ENCODE peak calls at places on chromosome 13, in nine cellular contexts. One of them, this sample, is unnamed.

GRCh38 chr13:46864941-46865340 is 31.9 kb downstream of the HTR2A start:
- DNase-seq in PC-3: peak; percentile 4
- DNase-seq in lower lobe of right lung: no peak
- DNase-seq in adipocyte: no peak
- DNase-seq in fibroblast of pulmonary artery: no peak
- DNase-seq in HCT116: no peak
- DNase-seq in tibial artery: no peak
- DNase-seq in AG04450: no peak
- DNase-seq in astrocyte of the spinal cord: no peak
- DNase-seq in this sample: no peak

GRCh38 chr13:58437436-58437835 is 805.9 kb downstream of the PCDH17 start:
- DNase-seq in PC-3: no peak
- DNase-seq in lower lobe of right lung: no peak
- DNase-seq in adipocyte: no peak
- DNase-seq in fibroblast of pulmonary artery: no peak
- DNase-seq in HCT116: no peak
- DNase-seq in tibial artery: no peak
- DNase-seq in AG04450: no peak
- DNase-seq in astrocyte of the spinal cord: no peak
- DNase-seq in this sample: no peak

GRCh38 chr13:110758195-110758594 is 44.7 kb downstream of the ING1 start:
- DNase-seq in PC-3: peak; percentile 23
- DNase-seq in lower lobe of right lung: no peak
- DNase-seq in adipocyte: peak; percentile 30
- DNase-seq in fibroblast of pulmonary artery: peak; percentile 67
- DNase-seq in HCT116: no peak
- DNase-seq in tibial artery: no peak
- DNase-seq in AG04450: no peak
- DNase-seq in astrocyte of the spinal cord: peak; percentile 5
- DNase-seq in this sample: peak; percentile 55

GRCh38 chr13:33351324-33351723 is 65.8 kb upstream of the STARD13 start:
- DNase-seq in PC-3: peak; percentile 55
- DNase-seq in lower lobe of right lung: no peak
- DNase-seq in adipocyte: peak; percentile 28
- DNase-seq in fibroblast of pulmonary artery: peak; percentile 77
- DNase-seq in HCT116: peak; percentile 27
- DNase-seq in tibial artery: no peak
- DNase-seq in AG04450: no peak
- DNase-seq in astrocyte of the spinal cord: peak; percentile 65
- DNase-seq in this sample: peak; percentile 83

GRCh38 chr13:62924395-62924794 is 1508.7 kb upstream of the PCDH20 start:
- DNase-seq in PC-3: no peak
- DNase-seq in lower lobe of right lung: no peak
- DNase-seq in adipocyte: no peak
- DNase-seq in fibroblast of pulmonary artery: no peak
- DNase-seq in HCT116: no peak
- DNase-seq in tibial artery: no peak
- DNase-seq in AG04450: no peak
- DNase-seq in astrocyte of the spinal cord: no peak
- DNase-seq in this sample: no peak

GRCh38 chr13:80903911-80904310 is 563.0 kb upstream of the SPRY2 start:
- DNase-seq in PC-3: no peak
- DNase-seq in lower lobe of right lung: no peak
- DNase-seq in adipocyte: peak; percentile 1
- DNase-seq in fibroblast of pulmonary artery: peak; percentile 51
- DNase-seq in HCT116: no peak
- DNase-seq in tibial artery: no peak
- DNase-seq in AG04450: no peak
- DNase-seq in astrocyte of the spinal cord: no peak
- DNase-seq in this sample: peak; percentile 45

GRCh38 chr13:109336730-109337129 is 449.7 kb downstream of the IRS2 start:
- DNase-seq in PC-3: peak; percentile 62
- DNase-seq in lower lobe of right lung: no peak
- DNase-seq in adipocyte: peak; percentile 79
- DNase-seq in fibroblast of pulmonary artery: peak; percentile 77
- DNase-seq in HCT116: no peak
- DNase-seq in tibial artery: no peak
- DNase-seq in AG04450: no peak
- DNase-seq in astrocyte of the spinal cord: peak; percentile 74
- DNase-seq in this sample: peak; percentile 95

GRCh38 chr13:47039106-47039505 is 142.3 kb upstream of the HTR2A start:
- DNase-seq in PC-3: peak; percentile 81
- DNase-seq in lower lobe of right lung: no peak
- DNase-seq in adipocyte: peak; percentile 42
- DNase-seq in fibroblast of pulmonary artery: peak; percentile 63
- DNase-seq in HCT116: no peak
- DNase-seq in tibial artery: no peak
- DNase-seq in AG04450: peak; percentile 50
- DNase-seq in astrocyte of the spinal cord: peak; percentile 88
- DNase-seq in this sample: peak; percentile 74

GRCh38 chr13:108272333-108272732 is 2.8 kb downstream of the TNFSF13B start:
- DNase-seq in PC-3: no peak
- DNase-seq in lower lobe of right lung: no peak
- DNase-seq in adipocyte: peak; percentile 25
- DNase-seq in fibroblast of pulmonary artery: no peak
- DNase-seq in HCT116: no peak
- DNase-seq in tibial artery: no peak
- DNase-seq in AG04450: no peak
- DNase-seq in astrocyte of the spinal cord: peak; percentile 13
- DNase-seq in this sample: peak; percentile 19

GRCh38 chr13:78147905-78148304 is 229.3 kb upstream of the EDNRB start:
- DNase-seq in PC-3: peak; percentile 61
- DNase-seq in lower lobe of right lung: no peak
- DNase-seq in adipocyte: peak; percentile 26
- DNase-seq in fibroblast of pulmonary artery: peak; percentile 89
- DNase-seq in HCT116: no peak
- DNase-seq in tibial artery: no peak
- DNase-seq in AG04450: peak; percentile 27
- DNase-seq in astrocyte of the spinal cord: peak; percentile 78
- DNase-seq in this sample: peak; percentile 59

GRCh38 chr13:19695829-19696228 is 62.4 kb downstream of the MPHOSPH8 start:
- DNase-seq in PC-3: no peak
- DNase-seq in lower lobe of right lung: no peak
- DNase-seq in adipocyte: no peak
- DNase-seq in fibroblast of pulmonary artery: no peak
- DNase-seq in HCT116: no peak
- DNase-seq in tibial artery: no peak
- DNase-seq in AG04450: no peak
- DNase-seq in astrocyte of the spinal cord: no peak
- DNase-seq in this sample: no peak

GRCh38 chr13:49791753-49792549 is 531 bp downstream of the KPNA3 start:
- DNase-seq in PC-3: peak; percentile 19
- DNase-seq in lower lobe of right lung: peak; percentile 71
- DNase-seq in adipocyte: peak; percentile 76
- DNase-seq in fibroblast of pulmonary artery: peak; percentile 35
- DNase-seq in HCT116: no peak
- DNase-seq in tibial artery: peak; percentile 71
- DNase-seq in AG04450: no peak
- DNase-seq in astrocyte of the spinal cord: peak; percentile 50
- DNase-seq in this sample: peak; percentile 52

GRCh38 chr13:22091971-22092300 is 421.1 kb downstream of the FGF9 start:
- DNase-seq in PC-3: no peak
- DNase-seq in lower lobe of right lung: no peak
- DNase-seq in adipocyte: no peak
- DNase-seq in fibroblast of pulmonary artery: no peak
- DNase-seq in HCT116: no peak
- DNase-seq in tibial artery: no peak
- DNase-seq in AG04450: no peak
- DNase-seq in astrocyte of the spinal cord: no peak
- DNase-seq in this sample: no peak

GRCh38 chr13:79380943-79381445 is 25.1 kb downstream of the RBM26 start:
- DNase-seq in PC-3: no peak
- DNase-seq in lower lobe of right lung: no peak
- DNase-seq in adipocyte: no peak
- DNase-seq in fibroblast of pulmonary artery: no peak
- DNase-seq in HCT116: no peak
- DNase-seq in tibial artery: no peak
- DNase-seq in AG04450: no peak
- DNase-seq in astrocyte of the spinal cord: no peak
- DNase-seq in this sample: no peak

GRCh38 chr13:110771194-110771593 is 57.7 kb downstream of the ING1 start:
- DNase-seq in PC-3: no peak
- DNase-seq in lower lobe of right lung: no peak
- DNase-seq in adipocyte: no peak
- DNase-seq in fibroblast of pulmonary artery: peak; percentile 60
- DNase-seq in HCT116: no peak
- DNase-seq in tibial artery: no peak
- DNase-seq in AG04450: no peak
- DNase-seq in astrocyte of the spinal cord: no peak
- DNase-seq in this sample: peak; percentile 14

GRCh38 chr13:85896516-85897450 is 97.6 kb upstream of the SLITRK6 start:
- DNase-seq in PC-3: peak; percentile 34
- DNase-seq in lower lobe of right lung: no peak
- DNase-seq in adipocyte: peak; percentile 0
- DNase-seq in fibroblast of pulmonary artery: no peak
- DNase-seq in HCT116: no peak
- DNase-seq in tibial artery: no peak
- DNase-seq in AG04450: no peak
- DNase-seq in astrocyte of the spinal cord: no peak
- DNase-seq in this sample: peak; percentile 15

GRCh38 chr13:35631666-35632065 is 155.2 kb upstream of the MAB21L1 start:
- DNase-seq in PC-3: no peak
- DNase-seq in lower lobe of right lung: no peak
- DNase-seq in adipocyte: no peak
- DNase-seq in fibroblast of pulmonary artery: no peak
- DNase-seq in HCT116: no peak
- DNase-seq in tibial artery: no peak
- DNase-seq in AG04450: no peak
- DNase-seq in astrocyte of the spinal cord: no peak
- DNase-seq in this sample: no peak

GRCh38 chr13:43203781-43204180 is 180.4 kb downstream of the DNAJC15 start:
- DNase-seq in PC-3: no peak
- DNase-seq in lower lobe of right lung: no peak
- DNase-seq in adipocyte: no peak
- DNase-seq in fibroblast of pulmonary artery: no peak
- DNase-seq in HCT116: no peak
- DNase-seq in tibial artery: no peak
- DNase-seq in AG04450: no peak
- DNase-seq in astrocyte of the spinal cord: no peak
- DNase-seq in this sample: no peak

GRCh38 chr13:21320642-21321034 is 138.5 kb downstream of the ZDHHC20 start:
- DNase-seq in PC-3: no peak
- DNase-seq in lower lobe of right lung: no peak
- DNase-seq in adipocyte: no peak
- DNase-seq in fibroblast of pulmonary artery: no peak
- DNase-seq in HCT116: no peak
- DNase-seq in tibial artery: no peak
- DNase-seq in AG04450: no peak
- DNase-seq in astrocyte of the spinal cord: no peak
- DNase-seq in this sample: no peak

GRCh38 chr13:94390881-94391280 is 88.6 kb downstream of the DCT start:
- DNase-seq in PC-3: no peak
- DNase-seq in lower lobe of right lung: no peak
- DNase-seq in adipocyte: no peak
- DNase-seq in fibroblast of pulmonary artery: peak; percentile 29
- DNase-seq in HCT116: no peak
- DNase-seq in tibial artery: no peak
- DNase-seq in AG04450: no peak
- DNase-seq in astrocyte of the spinal cord: peak; percentile 16
- DNase-seq in this sample: peak; percentile 7
- H3K4me3 ChIP-seq in PC-3: no peak overlapping the region
- H3K4me3 ChIP-seq in lower lobe of right lung: no peak overlapping the region
- H3K4me3 ChIP-seq in adipocyte: no peak overlapping the region
- H3K4me3 ChIP-seq in fibroblast of pulmonary artery: no peak overlapping the region
- H3K4me3 ChIP-seq in HCT116: no peak overlapping the region
- H3K4me3 ChIP-seq in tibial artery: no peak overlapping the region
- H3K4me3 ChIP-seq in AG04450: no peak overlapping the region
- H3K4me3 ChIP-seq in astrocyte of the spinal cord: no peak overlapping the region
- H3K4me3 ChIP-seq in this sample: no peak overlapping the region

DNA sequence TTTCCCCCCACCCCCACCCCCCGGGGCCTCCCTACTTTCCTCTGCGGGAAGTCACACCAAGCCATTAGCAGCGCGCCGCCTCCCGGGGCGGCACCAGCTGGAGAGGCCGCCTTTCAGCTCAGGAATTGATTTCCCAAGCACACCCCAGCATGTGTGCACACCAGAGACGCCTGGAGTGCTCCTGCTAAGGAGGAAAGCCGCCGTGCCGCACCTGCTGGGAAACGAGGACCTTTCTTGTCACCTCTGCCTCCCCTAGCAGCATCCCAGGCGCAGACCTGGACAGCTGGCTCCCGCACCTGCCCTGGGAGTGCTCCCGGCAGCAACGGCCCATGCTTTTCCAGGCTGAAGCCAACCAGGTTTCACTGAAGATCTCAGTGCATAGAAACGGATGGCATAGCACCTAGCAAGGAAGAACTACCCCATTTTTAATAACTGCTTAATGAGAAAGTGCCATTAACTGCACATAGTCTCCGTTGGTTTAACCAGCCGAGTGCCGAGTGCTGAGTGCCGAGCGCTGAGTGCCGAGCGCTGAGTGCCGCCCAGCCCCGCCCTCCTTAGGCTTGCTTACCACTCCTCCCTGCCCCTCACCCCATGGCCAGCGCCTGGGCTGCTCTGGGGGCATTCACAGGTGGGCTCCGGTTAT is 165.0 kb downstream of the USP12 start:
- DNase-seq in PC-3: peak; percentile 12
- DNase-seq in lower lobe of right lung: peak; percentile 67
- DNase-seq in adipocyte: peak; percentile 52
- DNase-seq in fibroblast of pulmonary artery: peak; percentile 36
- DNase-seq in HCT116: peak; percentile 12
- DNase-seq in tibial artery: no peak
- DNase-seq in AG04450: no peak
- DNase-seq in astrocyte of the spinal cord: no peak
- DNase-seq in this sample: peak; percentile 60
- H3K4me3 ChIP-seq in PC-3: peak overlapping the region; percentile 61
- H3K4me3 ChIP-seq in lower lobe of right lung: peak overlapping the region; percentile 59
- H3K4me3 ChIP-seq in adipocyte: peak overlapping the region; percentile 80
- H3K4me3 ChIP-seq in fibroblast of pulmonary artery: peak overlapping the region; percentile 42
- H3K4me3 ChIP-seq in HCT116: peak overlapping the region; percentile 73
- H3K4me3 ChIP-seq in tibial artery: peak overlapping the region; percentile 48
- H3K4me3 ChIP-seq in AG04450: peak overlapping the region; percentile 48
- H3K4me3 ChIP-seq in astrocyte of the spinal cord: peak overlapping the region; percentile 30
- H3K4me3 ChIP-seq in this sample: peak overlapping the region; percentile 44

DNA sequence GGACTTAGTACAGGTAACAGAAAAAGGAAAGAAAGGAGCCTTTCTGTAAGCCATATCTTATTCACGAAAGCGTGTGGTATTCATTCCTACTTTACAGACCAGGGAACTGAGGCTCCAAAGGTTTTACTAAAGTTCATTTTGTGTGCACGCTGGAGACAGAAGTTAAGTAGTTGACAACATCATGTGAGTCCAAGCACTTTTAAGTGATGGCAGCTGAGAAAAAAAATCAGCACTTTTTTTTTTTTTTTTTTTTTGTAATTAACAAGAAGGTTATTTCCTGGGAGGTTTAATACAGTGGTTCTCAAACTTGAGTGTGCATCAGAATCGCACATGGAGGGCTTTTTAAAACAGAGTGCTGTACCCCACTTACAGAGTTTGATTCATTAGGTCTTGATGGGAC is 2.0 kb downstream of the DNAJC3 start:
- DNase-seq in PC-3: no peak
- DNase-seq in lower lobe of right lung: no peak
- DNase-seq in adipocyte: peak; percentile 11
- DNase-seq in fibroblast of pulmonary artery: no peak
- DNase-seq in HCT116: no peak
- DNase-seq in tibial artery: no peak
- DNase-seq in AG04450: no peak
- DNase-seq in astrocyte of the spinal cord: no peak
- DNase-seq in this sample: no peak
- H3K4me3 ChIP-seq in PC-3: peak overlapping the region; percentile 98
- H3K4me3 ChIP-seq in lower lobe of right lung: peak overlapping the region; percentile 89
- H3K4me3 ChIP-seq in adipocyte: peak overlapping the region; percentile 91
- H3K4me3 ChIP-seq in fibroblast of pulmonary artery: peak overlapping the region; percentile 90
- H3K4me3 ChIP-seq in HCT116: no peak overlapping the region
- H3K4me3 ChIP-seq in tibial artery: peak overlapping the region; percentile 75
- H3K4me3 ChIP-seq in AG04450: peak overlapping the region; percentile 88
- H3K4me3 ChIP-seq in astrocyte of the spinal cord: no peak overlapping the region
- H3K4me3 ChIP-seq in this sample: peak overlapping the region; percentile 4

GRCh38 chr13:23902975-23903905 is 5.9 kb upstream of the C1QTNF9B start:
- DNase-seq in PC-3: no peak
- DNase-seq in lower lobe of right lung: no peak
- DNase-seq in adipocyte: no peak
- DNase-seq in fibroblast of pulmonary artery: no peak
- DNase-seq in HCT116: no peak
- DNase-seq in tibial artery: no peak
- DNase-seq in AG04450: no peak
- DNase-seq in astrocyte of the spinal cord: no peak
- DNase-seq in this sample: no peak
- H3K4me3 ChIP-seq in PC-3: no peak overlapping the region
- H3K4me3 ChIP-seq in lower lobe of right lung: peak overlapping the region; percentile 35
- H3K4me3 ChIP-seq in adipocyte: peak overlapping the region; percentile 61
- H3K4me3 ChIP-seq in fibroblast of pulmonary artery: peak overlapping the region; percentile 21
- H3K4me3 ChIP-seq in HCT116: no peak overlapping the region
- H3K4me3 ChIP-seq in tibial artery: peak overlapping the region; percentile 28
- H3K4me3 ChIP-seq in AG04450: no peak overlapping the region
- H3K4me3 ChIP-seq in astrocyte of the spinal cord: peak overlapping the region; percentile 21
- H3K4me3 ChIP-seq in this sample: peak overlapping the region; percentile 42

This sample was measured in choroid plexus epithelial cell.